ENCODE peak calls at places on chromosome 20, in seven cellular contexts. G is spleen, B is fibroblast of lung, F is AG09309, E is Peyer's patch, C is neural progenitor cell, W is A549. I is an unnamed sample.

GRCh38 chr20:10863337-10864060 is 189.7 kb upstream of the JAG1 start:
- DNase-seq in G (no peak), B (peak), F (no peak), E (no peak), C (no peak), W (peak), I (peak)

GRCh38 chr20:55057779-55058415 is 582.5 kb downstream of the DOK5 start:
- DNase-seq in G (no peak), B (peak), F (no peak), E (no peak), C (no peak), W (no peak), I (no peak)

GRCh38 chr20:16078172-16078898 is 494.9 kb downstream of the KIF16B start:
- DNase-seq in G (no peak), B (no peak), F (no peak), E (no peak), C (no peak), W (no peak), I (no peak)

GRCh38 chr20:19864130-19864529 is 106.1 kb downstream of the RIN2 start:
- DNase-seq in G (no peak), B (no peak), F (peak), E (no peak), C (no peak), W (peak), I (no peak)

GRCh38 chr20:51091564-51092195 is 68.8 kb upstream of the KCNG1 start:
- DNase-seq in G (no peak), B (no peak), F (no peak), E (no peak), C (peak), W (no peak), I (no peak)

GRCh38 chr20:11850901-11851300 is 66.8 kb upstream of the BTBD3 start:
- DNase-seq in G (no peak), B (peak), F (no peak), E (no peak), C (no peak), W (peak), I (no peak)

GRCh38 chr20:59032713-59033059 is 551 bp upstream of the ATP5F1E start:
- DNase-seq in G (no peak), B (peak), F (no peak), E (no peak), C (no peak), W (no peak), I (no peak)

GRCh38 chr20:44084439-44084838 is 102.5 kb downstream of the JPH2 start:
- DNase-seq in G (no peak), B (no peak), F (no peak), E (no peak), C (no peak), W (no peak), I (no peak)

GRCh38 chr20:3748073-3748472 is 15.6 kb downstream of the HSPA12B start:
- DNase-seq in G (no peak), B (no peak), F (no peak), E (no peak), C (no peak), W (no peak), I (no peak)

GRCh38 chr20:33862709-33863403 is 51.7 kb downstream of the CHMP4B start:
- DNase-seq in G (peak), B (peak), F (no peak), E (peak), C (peak), W (peak), I (peak)

GRCh38 chr20:64245746-64246595 is 9.6 kb upstream of the PCMTD2 start:
- DNase-seq in G (peak), B (no peak), F (no peak), E (no peak), C (no peak), W (no peak), I (no peak)

GRCh38 chr20:52586697-52587096 is 385.5 kb upstream of the TSHZ2 start:
- DNase-seq in G (no peak), B (no peak), F (no peak), E (no peak), C (no peak), W (no peak), I (no peak)

GRCh38 chr20:51456511-51457280 is 85.8 kb downstream of the NFATC2 start:
- DNase-seq in G (peak), B (peak), F (peak), E (peak), C (peak), W (peak), I (peak)

GRCh38 chr20:51144476-51144875 is 121.6 kb upstream of the KCNG1 start:
- DNase-seq in G (no peak), B (no peak), F (no peak), E (no peak), C (no peak), W (no peak), I (no peak)

GRCh38 chr20:9884061-9884460 is 45.2 kb upstream of the PAK5 start:
- DNase-seq in G (no peak), B (no peak), F (no peak), E (no peak), C (peak), W (no peak), I (no peak)

GRCh38 chr20:62483613-62484468 is 8.0 kb upstream of the GATA5 start:
- DNase-seq in G (no peak), B (no peak), F (no peak), E (no peak), C (no peak), W (no peak), I (no peak)
- TF ChIP-seq CTCF in G (no peak), B (no peak), F (no peak), E (no peak), C (no peak), W (no peak), I (no peak)

DNA sequence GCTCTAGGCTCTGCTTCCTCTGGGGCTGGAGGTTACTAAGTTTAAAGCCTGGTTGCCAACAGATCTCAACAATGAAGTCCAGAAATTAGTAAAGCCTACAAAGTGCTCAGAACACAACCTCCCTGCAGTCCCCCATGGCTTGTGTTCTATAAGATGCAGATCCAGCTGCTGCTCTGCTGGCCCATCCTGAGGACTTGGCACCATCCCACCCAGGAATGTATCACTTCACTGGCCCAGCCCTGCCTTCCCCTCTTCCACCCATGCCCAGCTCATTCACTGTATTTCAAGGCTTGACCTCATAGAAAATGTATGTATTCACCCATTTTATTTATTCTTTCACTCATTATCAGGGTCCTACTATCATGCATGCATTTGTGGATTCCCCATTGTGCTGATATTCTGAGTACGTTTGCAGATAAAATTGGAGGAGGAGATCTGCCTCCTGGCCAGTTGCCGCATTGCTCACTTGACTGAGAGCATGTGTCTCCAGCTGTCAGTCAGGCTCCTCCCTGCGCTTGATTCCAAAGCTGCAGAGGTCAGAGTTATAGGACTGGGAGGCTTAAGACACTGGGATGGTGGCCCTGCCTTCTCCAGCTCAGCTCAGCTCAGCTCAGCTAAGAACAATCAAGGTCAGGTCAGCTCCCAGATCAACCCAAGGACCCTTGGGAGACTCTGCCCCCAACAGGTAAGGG is 104.8 kb downstream of the MAFB start:
- DNase-seq in G (no peak), B (no peak), F (no peak), E (no peak), C (no peak), W (no peak), I (no peak)
- H3K4me3 ChIP-seq in G (no peak), B (no peak), F (no peak), E (no peak), C (no peak), W (no peak), I (no peak)

GRCh38 chr20:17611540-17612286 is 41.8 kb downstream of the DSTN start:
- DNase-seq in G (peak), B (peak), F (no peak), E (no peak), C (peak), W (no peak), I (no peak)

GRCh38 chr20:17609978-17610377 is 40.1 kb downstream of the DSTN start:
- DNase-seq in G (no peak), B (no peak), F (no peak), E (no peak), C (no peak), W (no peak), I (no peak)

GRCh38 chr20:17612287-17612974 is 42.6 kb downstream of the DSTN start:
- DNase-seq in G (peak), B (peak), F (peak), E (no peak), C (no peak), W (peak), I (no peak)

GRCh38 chr20:17610566-17611289 is 40.9 kb downstream of the DSTN start:
- DNase-seq in G (peak), B (peak), F (no peak), E (peak), C (no peak), W (no peak), I (no peak)

GRCh38 chr20:17611290-17611539 is 41.3 kb downstream of the DSTN start:
- DNase-seq in G (no peak), B (peak), F (no peak), E (no peak), C (no peak), W (peak), I (no peak)
- TF ChIP-seq CTCF in G (no peak), B (peak), F (no peak), E (no peak), C (no peak), W (no peak), I (peak)

DNA sequence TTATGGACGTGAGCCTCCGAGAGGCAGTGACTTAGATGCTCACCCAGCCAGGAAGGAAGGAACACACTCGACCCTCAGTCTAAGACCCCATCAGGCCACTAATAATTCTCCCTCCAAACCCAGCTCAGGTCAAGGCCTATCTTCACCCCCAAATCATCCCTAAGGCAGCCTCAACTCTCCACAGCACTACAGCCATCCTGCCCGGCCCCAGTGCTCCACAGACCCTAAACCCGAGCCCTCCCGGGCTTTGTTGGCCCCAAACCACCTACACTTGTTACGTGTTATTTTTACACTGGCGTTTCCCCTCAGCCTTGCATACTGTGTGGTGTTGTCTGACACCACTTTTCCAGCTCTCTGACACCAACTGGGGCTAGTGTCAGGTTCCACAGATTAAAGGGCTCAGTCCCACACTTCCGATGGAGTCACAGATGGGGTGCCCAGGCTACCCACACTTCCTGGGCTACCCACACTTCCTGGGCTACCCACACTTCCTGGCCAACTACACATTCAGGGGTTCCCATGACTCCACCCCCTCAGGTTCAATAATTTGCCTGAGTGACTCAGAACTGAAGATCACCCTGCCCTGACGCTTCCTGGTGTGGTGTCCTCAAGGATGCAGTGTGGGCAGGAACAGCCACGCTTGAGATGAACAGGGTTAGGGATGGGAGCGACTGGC is 25.3 kb downstream of the RBCK1 start:
- DNase-seq in G (no peak), B (no peak), F (no peak), E (peak), C (no peak), W (no peak), I (no peak)
- H3K4me3 ChIP-seq in G (no peak), B (no peak), F (no peak), E (no peak), C (no peak), W (no peak), I (no peak)

GRCh38 chr20:46400253-46400652 is 6.2 kb downstream of the ELMO2 start:
- DNase-seq in G (no peak), B (peak), F (no peak), E (no peak), C (no peak), W (no peak), I (no peak)
- TF ChIP-seq CTCF in G (no peak), B (no peak), F (no peak), E (no peak), C (no peak), W (no peak), I (no peak)

I was measured in astrocyte of the cerebellum.